ENCODE peak calls at places on chromosomes 4 and X, in six cellular contexts. S, U, X, C, R and Q are unnamed samples. For H3K9me3, the result is how much of the 10 kb centered on the place peaks cover.

GRCh38 chr4:169314906-169315305 is 44.1 kb upstream of the SH3RF1 start:
- DNase-seq in S (peak), U (peak), X (peak), C (no peak), R (peak), Q (peak)

GRCh38 chr4:32002037-32002747 is 1282.0 kb downstream of the PCDH7 start:
- DNase-seq in S (no peak), U (no peak), X (no peak), C (no peak), R (no peak), Q (no peak)

GRCh38 chr4:152257601-152258066 is 278.3 kb downstream of the FBXW7 start:
- DNase-seq in S (no peak), U (peak), X (no peak), C (peak), R (no peak), Q (no peak)

GRCh38 chr4:14264437-14264836 is 636.9 kb upstream of the BOD1L1 start:
- DNase-seq in S (no peak), U (no peak), X (no peak), C (no peak), R (no peak), Q (no peak)

GRCh38 chr4:109301691-109302365 is 630 bp downstream of the COL25A1 start:
- DNase-seq in S (no peak), U (no peak), X (no peak), C (peak), R (no peak), Q (no peak)

GRCh38 chr4:159229164-159229563 is 126.3 kb downstream of the RAPGEF2 start:
- DNase-seq in S (no peak), U (peak), X (no peak), C (peak), R (no peak), Q (no peak)

GRCh38 chr4:84887824-84888223 is 78.7 kb downstream of the WDFY3 start:
- DNase-seq in S (no peak), U (peak), X (no peak), C (no peak), R (no peak), Q (no peak)

GRCh38 chrX:52262195-52262546 is 77.5 kb downstream of the MAGED4 start:
- DNase-seq in S (no peak), U (no peak), X (no peak), C (no peak), R (no peak), Q (no peak)

GRCh38 chrX:10611441-10612090 is 8.8 kb downstream of the MID1 start:
- DNase-seq in S (no peak), U (peak), X (no peak), C (no peak), R (no peak), Q (no peak)

GRCh38 chrX:1546601-1547275 is 9.8 kb upstream of the P2RY8 start:
- DNase-seq in S (no peak), U (no peak), X (no peak), C (no peak), R (no peak), Q (no peak)

GRCh38 chr4:85790582-85790981 is 315.6 kb downstream of the ARHGAP24 start:
- DNase-seq in S (no peak), U (peak), X (no peak), C (no peak), R (no peak), Q (no peak)

GRCh38 chrX:40878821-40879571 is 143.7 kb upstream of the MED14 start:
- DNase-seq in S (no peak), U (peak), X (no peak), C (peak), R (no peak), Q (no peak)

GRCh38 chrX:15236146-15236545 is 33.7 kb downstream of the ASB9 start:
- DNase-seq in S (no peak), U (no peak), X (no peak), C (no peak), R (no peak), Q (no peak)

GRCh38 chrX:123184858-123185251 is 777 bp downstream of the GRIA3 start:
- DNase-seq in S (no peak), U (no peak), X (peak), C (peak), R (no peak), Q (no peak)

GRCh38 chr4:152590179-152591031 is 54.5 kb upstream of the FBXW7 start:
- DNase-seq in S (no peak), U (peak), X (no peak), C (no peak), R (no peak), Q (no peak)

GRCh38 chr4:108891921-108892320 is 129.1 kb upstream of the ETNPPL start:
- DNase-seq in S (no peak), U (no peak), X (no peak), C (no peak), R (no peak), Q (no peak)

GRCh38 chr4:55033296-55033695 is 92.1 kb downstream of the KDR start:
- DNase-seq in S (no peak), U (peak), X (peak), C (no peak), R (no peak), Q (no peak)

GRCh38 chrX:124217289-124218251 is 114.9 kb upstream of the TEX13D start:
- DNase-seq in S (no peak), U (peak), X (peak), C (peak), R (peak), Q (no peak)

GRCh38 chr4:174120446-174121142 is 162.9 kb downstream of the FBXO8 start:
- DNase-seq in S (no peak), U (peak), X (peak), C (peak), R (no peak), Q (peak)

GRCh38 chr4:156931267-156931666 is 40.3 kb downstream of the PDGFC start:
- DNase-seq in S (no peak), U (peak), X (no peak), C (no peak), R (peak), Q (no peak)

GRCh38 chr4:87530868-87531267 is 1.7 kb upstream of the SPARCL1 start:
- DNase-seq in S (peak), U (peak), X (peak), C (no peak), R (peak), Q (peak)

GRCh38 chr4:140943486-140943885 is 187.3 kb upstream of the TBC1D9 start:
- DNase-seq in S (no peak), U (peak), X (no peak), C (no peak), R (no peak), Q (no peak)

GRCh38 chrX:136130931-136131843 is 16.1 kb upstream of the FHL1 start:
- DNase-seq in S (no peak), U (peak), X (no peak), C (no peak), R (no peak), Q (no peak)

GRCh38 chr4:8571702-8572685 is 8.2 kb upstream of the GPR78 start:
- DNase-seq in S (no peak), U (no peak), X (peak), C (no peak), R (no peak), Q (no peak)

GRCh38 chrX:119292445-119292844 is 56.4 kb downstream of the PGRMC1 start:
- DNase-seq in S (no peak), U (no peak), X (no peak), C (peak), R (no peak), Q (no peak)

GRCh38 chrX:69055193-69055592 is 110.1 kb downstream of the PJA1 start:
- DNase-seq in S (peak), U (no peak), X (no peak), C (no peak), R (no peak), Q (no peak)

GRCh38 chr4:168647976-168648375 is 151.1 kb downstream of the PALLD start:
- DNase-seq in S (no peak), U (no peak), X (no peak), C (no peak), R (no peak), Q (no peak)

GRCh38 chr4:83974111-83974789 is 438.3 kb downstream of the GPAT3 start:
- DNase-seq in S (no peak), U (no peak), X (no peak), C (no peak), R (no peak), Q (no peak)

GRCh38 chr4:55393461-55394320 is 2.1 kb upstream of the TMEM165 start:
- DNase-seq in S (no peak), U (peak), X (no peak), C (no peak), R (no peak), Q (no peak)

GRCh38 chrX:139930923-139931645 is 1.8 kb downstream of the ATP11C start:
- DNase-seq in S (no peak), U (peak), X (no peak), C (peak), R (peak), Q (peak)

GRCh38 chr4:83535945-83536648 is at the start of gene GPAT3:
- DNase-seq in S (peak), U (no peak), X (peak), C (peak), R (peak), Q (peak)

GRCh38 chr4:8307714-8308113 is 38.2 kb downstream of the HTRA3 start:
- DNase-seq in S (no peak), U (no peak), X (peak), C (no peak), R (no peak), Q (peak)

GRCh38 chrX:154419688-154420401 is 8.5 kb downstream of the TAFAZZIN start:
- DNase-seq in S (no peak), U (no peak), X (peak), C (no peak), R (no peak), Q (no peak)
- H3K4me3 ChIP-seq in S (no peak), U (no peak), X (peak), C (no peak), R (no peak), Q (no peak)

DNA sequence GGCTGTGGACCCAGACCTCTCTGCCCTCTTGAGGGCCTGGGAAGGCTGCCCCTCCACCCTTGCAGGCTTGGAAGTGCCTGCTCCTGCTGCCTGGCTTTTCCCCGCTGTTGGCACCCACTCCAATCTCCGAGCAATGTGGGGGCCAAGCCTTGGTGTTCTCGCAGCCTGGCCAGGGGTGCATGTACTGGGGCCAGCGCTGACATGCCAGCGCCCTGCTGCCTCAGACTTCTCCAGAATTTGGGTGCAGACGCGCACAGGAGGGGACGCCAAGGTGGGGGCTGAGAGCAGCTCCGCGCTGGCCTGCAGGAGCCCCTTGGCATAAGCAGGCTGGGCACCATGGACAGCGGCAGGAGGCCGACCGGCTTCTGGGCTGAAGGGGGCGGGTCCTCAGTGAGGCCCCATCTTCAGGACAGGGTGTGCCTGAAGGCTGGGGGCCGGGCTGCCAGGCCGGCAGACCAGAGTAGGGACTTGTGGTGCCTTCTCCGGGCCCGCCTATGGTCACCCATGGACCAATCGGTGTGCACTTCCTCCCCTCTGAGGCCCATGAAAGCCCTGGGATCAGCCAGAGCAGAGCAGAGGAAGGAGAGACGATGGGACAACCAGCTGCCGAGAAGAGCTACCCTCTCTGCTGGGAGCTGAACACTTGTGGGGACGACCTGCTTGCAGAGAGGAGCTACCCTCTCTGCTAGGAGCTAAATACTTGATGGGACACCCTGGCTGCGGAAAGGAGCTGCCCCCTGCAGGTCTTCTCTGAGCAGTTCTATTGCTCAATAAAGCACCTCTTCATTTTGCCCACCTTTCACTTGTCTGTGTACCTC is 118.3 kb downstream of the DNAAF6 start:
- DNase-seq in S (no peak), U (peak), X (no peak), C (peak), R (no peak), Q (peak)
- TF ChIP-seq CTCF in S (no peak), U (peak), X (no peak), C (peak), R (no peak), Q (no peak)

DNA sequence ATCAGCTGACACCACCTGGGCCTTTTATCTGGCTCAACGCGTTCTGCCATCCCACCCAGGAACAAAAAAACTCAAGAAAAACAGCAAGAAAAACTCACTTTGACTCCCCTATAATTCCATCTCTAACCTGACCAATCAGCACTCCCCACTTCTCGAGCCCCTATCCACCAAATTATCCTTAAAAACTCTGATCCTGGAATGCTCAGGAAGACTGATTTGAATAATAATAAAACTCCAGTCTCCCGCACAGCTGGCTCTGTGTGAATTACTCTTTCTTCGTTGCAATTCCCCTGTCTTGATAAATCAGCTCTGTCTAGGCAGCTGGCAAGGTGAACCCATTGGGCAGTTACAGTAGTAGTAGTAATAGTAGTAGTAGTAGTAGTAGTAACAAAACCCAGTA is 165.7 kb upstream of the CASK start:
- DNase-seq in S (no peak), U (no peak), X (no peak), C (peak), R (no peak), Q (no peak)
- H3K9me3 ChIP-seq in S (under half), U (under half), X (under half), C (under half), R (under half), Q (under half)

GRCh38 chr4:110394871-110395270 is 81.1 kb upstream of the ENPEP start:
- DNase-seq in S (no peak), U (no peak), X (no peak), C (no peak), R (no peak), Q (no peak)
- H3K4me3 ChIP-seq in S (no peak), U (no peak), X (no peak), C (no peak), R (no peak), Q (no peak)

GRCh38 chr4:41428941-41429669 is 108.9 kb upstream of the LIMCH1 start:
- DNase-seq in S (peak), U (no peak), X (no peak), C (peak), R (no peak), Q (no peak)
- TF ChIP-seq CTCF in S (no peak), U (no peak), X (no peak), C (no peak), R (no peak), Q (no peak)

GRCh38 chr4:11904117-11904535 is 475.4 kb upstream of the HS3ST1 start:
- DNase-seq in S (peak), U (peak), X (peak), C (no peak), R (peak), Q (no peak)
- H3K9me3 ChIP-seq in S (under half), U (under half), X (under half), C (under half), R (under half), Q (under half)

GRCh38 chr4:111650553-111651183 is 494.6 kb upstream of the FAM241A start:
- DNase-seq in S (no peak), U (no peak), X (no peak), C (peak), R (no peak), Q (no peak)
- H3K4me3 ChIP-seq in S (no peak), U (no peak), X (no peak), C (no peak), R (no peak), Q (no peak)

GRCh38 chr4:69896530-69897116 is 34.2 kb upstream of the CSN1S1 start:
- DNase-seq in S (no peak), U (no peak), X (no peak), C (peak), R (no peak), Q (no peak)
- TF ChIP-seq CTCF in S (no peak), U (peak), X (no peak), C (peak), R (peak), Q (no peak)

DNA sequence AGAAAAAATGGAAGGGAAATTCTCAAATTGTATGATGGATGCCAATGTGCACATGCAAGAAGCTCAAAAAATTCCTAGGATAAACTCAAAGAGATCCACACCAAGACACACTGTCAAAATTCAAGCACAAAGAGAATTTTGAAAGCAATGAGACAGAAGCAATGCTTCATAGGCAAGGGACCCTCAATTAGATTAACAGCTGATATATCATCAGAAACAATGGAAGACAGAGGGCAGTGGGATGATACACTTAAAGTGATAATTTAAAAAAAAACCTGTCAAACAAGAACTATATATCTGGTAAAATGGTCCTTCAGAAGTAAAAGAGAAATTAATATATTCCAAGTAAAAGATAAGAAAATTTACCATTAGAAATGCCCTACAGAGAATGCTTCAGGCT is 306.3 kb upstream of the PCDH7 start:
- DNase-seq in S (no peak), U (no peak), X (no peak), C (no peak), R (no peak), Q (no peak)
- H3K9me3 ChIP-seq in S (under half), U (under half), X (under half), C (under half), R (under half), Q (under half)